ENCODE peak calls at places on chromosomes 1 and 21, in four cellular contexts. P is IMR-90, L is right atrium auricular region, W is A673. Q is an unnamed sample.

GRCh38 chr1:230067441-230067870 is 418 bp downstream of the GALNT2 start:
- DNase-seq in W (peak), P (no peak), L (no peak), Q (peak)

GRCh38 chr1:54249798-54250497 is 50.0 kb downstream of the MRPL37 start:
- DNase-seq in W (peak), L (no peak), P (peak), Q (peak)

GRCh38 chr1:38584408-38585037 is 275.0 kb downstream of the RRAGC start:
- DNase-seq in P (no peak), L (no peak), W (peak), Q (no peak)

GRCh38 chr21:14900058-14900457 is 164.7 kb downstream of the NRIP1 start:
- DNase-seq in W (no peak), P (peak), L (no peak), Q (peak)

GRCh38 chr1:154846921-154847442 is 23.1 kb downstream of the KCNN3 start:
- DNase-seq in W (no peak), P (no peak), L (no peak), Q (no peak)

GRCh38 chr1:62384276-62385005 is 52.4 kb upstream of the USP1 start:
- DNase-seq in W (peak), L (no peak), P (peak), Q (peak)

GRCh38 chr1:226575436-226576390 is 27.1 kb downstream of the STUM start:
- DNase-seq in P (no peak), L (no peak), W (no peak), Q (no peak)

GRCh38 chr1:214493126-214493796 is 58.1 kb downstream of the PTPN14 start:
- DNase-seq in L (no peak), W (no peak), P (peak), Q (peak)

GRCh38 chr1:56798053-56798471 is 21.1 kb downstream of the FYB2 start:
- DNase-seq in W (no peak), L (no peak), P (peak), Q (peak)

GRCh38 chr1:23957096-23957495 is 2.5 kb upstream of the PNRC2 start:
- DNase-seq in L (no peak), W (no peak), P (no peak), Q (no peak)

GRCh38 chr1:226202246-226202645 is 15.7 kb upstream of the ACBD3 start:
- DNase-seq in L (no peak), W (no peak), P (no peak), Q (no peak)

GRCh38 chr1:53244126-53244525 is 5.8 kb upstream of the MAGOH start:
- DNase-seq in L (no peak), W (no peak), P (no peak), Q (no peak)

GRCh38 chr1:7970250-7970649 is 8.7 kb downstream of the PARK7 start:
- DNase-seq in W (no peak), P (no peak), L (no peak), Q (no peak)

GRCh38 chr21:33762798-33763572 is 120.7 kb downstream of the ITSN1 start:
- DNase-seq in L (no peak), W (no peak), P (peak), Q (peak)

GRCh38 chr21:41777934-41778815 is 11.3 kb upstream of the RIPK4 start:
- DNase-seq in W (peak), L (peak), P (peak), Q (peak)

GRCh38 chr1:65151641-65152040 is 3.6 kb downstream of the AK4 start:
- DNase-seq in P (no peak), L (no peak), W (no peak), Q (no peak)

GRCh38 chr1:54499097-54500029 is 48.7 kb upstream of the ACOT11 start:
- DNase-seq in W (peak), P (peak), L (no peak), Q (peak)

GRCh38 chr1:245277276-245277675 is 122.5 kb downstream of the KIF26B start:
- DNase-seq in L (no peak), W (no peak), P (no peak), Q (no peak)

DNA sequence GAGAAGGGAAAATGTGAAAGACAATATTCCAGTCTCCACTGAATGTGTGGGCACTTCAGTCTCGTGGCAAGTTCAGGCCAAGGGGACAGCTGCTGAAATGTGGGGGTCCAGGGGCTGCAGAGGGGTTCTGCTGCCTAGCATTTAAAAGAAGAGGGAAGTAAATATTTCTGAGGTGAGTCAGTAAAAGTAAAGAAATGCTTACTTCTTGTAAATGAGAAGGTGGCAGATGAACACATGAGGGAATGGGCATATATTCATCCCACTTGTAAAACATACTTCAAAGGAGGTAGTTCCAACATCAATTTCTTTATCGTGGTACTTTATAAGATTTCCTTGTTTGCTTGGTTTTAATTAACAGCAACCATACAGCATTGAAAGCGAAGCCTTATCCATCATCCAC is 63.1 kb upstream of the HIVEP3 start:
- DNase-seq in W (no peak), P (no peak), L (no peak), Q (no peak)
- H3K4me3 ChIP-seq in W (no peak), P (no peak), L (no peak), Q (no peak)

GRCh38 chr1:9842781-9843575 is 19.2 kb upstream of the CLSTN1 start:
- DNase-seq in P (no peak), L (no peak), W (peak), Q (peak)
- TF ChIP-seq CTCF in P (no peak), L (no peak), W (peak), Q (no peak)

GRCh38 chr1:25433389-25434186 is 2.9 kb downstream of the MACO1 start:
- DNase-seq in L (no peak), W (no peak), P (no peak), Q (peak)

GRCh38 chr1:25431495-25432363 is 1.0 kb downstream of the MACO1 start:
- DNase-seq in P (no peak), W (peak), L (no peak), Q (peak)

GRCh38 chr1:25432364-25432719 is 1.6 kb downstream of the MACO1 start:
- DNase-seq in L (no peak), P (no peak), W (no peak), Q (no peak)

GRCh38 chr1:25430666-25431494 is at the start of gene MACO1:
- DNase-seq in L (peak), P (peak), W (peak), Q (peak)

DNA sequence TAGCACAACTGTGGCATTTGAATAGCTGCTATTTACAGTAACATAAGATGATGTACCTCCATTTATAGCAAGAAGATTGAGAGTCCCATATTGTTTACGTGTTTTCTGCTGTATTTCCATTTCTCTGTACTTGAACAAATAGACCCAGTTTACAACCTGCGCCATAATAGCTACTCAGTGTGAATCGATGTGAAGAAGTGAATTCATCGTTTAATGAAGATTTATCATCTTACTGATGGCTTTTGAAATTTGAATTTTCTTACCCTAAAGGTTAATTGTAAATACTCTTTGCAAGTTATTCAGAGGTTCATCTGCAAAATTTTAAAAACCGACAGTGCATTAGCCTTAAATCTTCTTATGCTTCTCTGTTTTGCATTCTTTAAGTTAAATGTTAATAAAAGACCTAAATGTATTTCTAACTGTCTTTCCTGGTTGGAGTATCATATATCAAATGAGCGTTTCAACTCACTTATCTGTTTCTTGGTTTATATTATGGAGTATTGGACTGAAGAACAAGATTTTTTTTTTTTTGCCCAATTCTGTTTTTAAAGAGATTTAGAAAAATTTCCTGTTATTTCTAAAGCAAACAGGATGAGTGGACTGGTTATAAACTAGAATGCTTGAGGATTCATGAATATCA is 2.2 kb downstream of the MACO1 start:
- DNase-seq in P (no peak), W (no peak), L (no peak), Q (no peak)
- H3K4me3 ChIP-seq in P (no peak), W (no peak), L (no peak), Q (no peak)

GRCh38 chr1:11525516-11525915 is 46.6 kb downstream of the DISP3 start:
- DNase-seq in P (no peak), L (no peak), W (no peak), Q (no peak)

GRCh38 chr1:11524465-11525150 is 45.7 kb downstream of the DISP3 start:
- DNase-seq in W (no peak), P (no peak), L (no peak), Q (no peak)

GRCh38 chr1:11523746-11524464 is 45.0 kb downstream of the DISP3 start:
- DNase-seq in W (no peak), P (no peak), L (no peak), Q (no peak)

GRCh38 chr1:11526071-11526895 is 47.3 kb downstream of the DISP3 start:
- DNase-seq in L (no peak), P (no peak), W (no peak), Q (no peak)

GRCh38 chr1:11525151-11525505 is 46.2 kb downstream of the DISP3 start:
- DNase-seq in P (no peak), W (no peak), L (no peak), Q (no peak)
- TF ChIP-seq CTCF in P (no peak), W (no peak), L (no peak), Q (no peak)

DNA sequence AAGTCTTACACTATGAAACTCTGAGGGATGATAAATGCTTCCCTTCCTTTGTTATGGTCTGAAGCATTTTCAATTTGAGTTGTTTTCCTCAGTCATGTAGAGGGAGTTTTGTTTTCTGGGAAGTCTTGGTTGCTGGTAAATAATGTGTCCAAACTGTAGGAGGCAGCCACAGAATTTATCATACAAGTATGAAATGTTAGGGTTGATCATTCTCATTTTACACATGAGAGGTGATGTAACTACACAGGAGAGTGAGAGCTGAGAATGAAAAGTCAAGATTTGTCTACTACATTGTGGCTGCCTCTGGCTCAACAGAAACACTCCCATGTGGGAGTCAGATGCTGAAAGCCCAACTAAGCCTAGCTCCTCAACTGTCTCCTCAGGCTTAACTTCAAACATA is 182.5 kb upstream of the SGIP1 start:
- DNase-seq in W (no peak), L (no peak), P (peak), Q (peak)
- H3K4me3 ChIP-seq in W (no peak), L (no peak), P (no peak), Q (no peak)

GRCh38 chr1:109548321-109549267 is at the start of gene GNAI3:
- DNase-seq in P (peak), W (peak), L (peak), Q (peak)
- TF ChIP-seq CTCF in P (no peak), W (no peak), L (no peak), Q (no peak)

GRCh38 chr1:34929853-34930701 is 627 bp upstream of the DLGAP3 start:
- DNase-seq in L (no peak), W (no peak), P (no peak), Q (no peak)
- H3K4me3 ChIP-seq in L (peak), W (peak), P (peak), Q (peak)

GRCh38 chr1:45687014-45687752 is 798 bp upstream of the TMEM69 start:
- DNase-seq in W (peak), P (peak), L (peak), Q (peak)

GRCh38 chr1:45684402-45684801 is 1.9 kb downstream of the GPBP1L1 start:
- DNase-seq in P (no peak), W (no peak), L (no peak), Q (no peak)

GRCh38 chr1:45686081-45687013 is at the start of gene GPBP1L1:
- DNase-seq in P (peak), W (peak), L (peak), Q (peak)

GRCh38 chr1:45685308-45686080 is 839 bp downstream of the GPBP1L1 start:
- DNase-seq in W (peak), L (no peak), P (peak), Q (no peak)

DNA sequence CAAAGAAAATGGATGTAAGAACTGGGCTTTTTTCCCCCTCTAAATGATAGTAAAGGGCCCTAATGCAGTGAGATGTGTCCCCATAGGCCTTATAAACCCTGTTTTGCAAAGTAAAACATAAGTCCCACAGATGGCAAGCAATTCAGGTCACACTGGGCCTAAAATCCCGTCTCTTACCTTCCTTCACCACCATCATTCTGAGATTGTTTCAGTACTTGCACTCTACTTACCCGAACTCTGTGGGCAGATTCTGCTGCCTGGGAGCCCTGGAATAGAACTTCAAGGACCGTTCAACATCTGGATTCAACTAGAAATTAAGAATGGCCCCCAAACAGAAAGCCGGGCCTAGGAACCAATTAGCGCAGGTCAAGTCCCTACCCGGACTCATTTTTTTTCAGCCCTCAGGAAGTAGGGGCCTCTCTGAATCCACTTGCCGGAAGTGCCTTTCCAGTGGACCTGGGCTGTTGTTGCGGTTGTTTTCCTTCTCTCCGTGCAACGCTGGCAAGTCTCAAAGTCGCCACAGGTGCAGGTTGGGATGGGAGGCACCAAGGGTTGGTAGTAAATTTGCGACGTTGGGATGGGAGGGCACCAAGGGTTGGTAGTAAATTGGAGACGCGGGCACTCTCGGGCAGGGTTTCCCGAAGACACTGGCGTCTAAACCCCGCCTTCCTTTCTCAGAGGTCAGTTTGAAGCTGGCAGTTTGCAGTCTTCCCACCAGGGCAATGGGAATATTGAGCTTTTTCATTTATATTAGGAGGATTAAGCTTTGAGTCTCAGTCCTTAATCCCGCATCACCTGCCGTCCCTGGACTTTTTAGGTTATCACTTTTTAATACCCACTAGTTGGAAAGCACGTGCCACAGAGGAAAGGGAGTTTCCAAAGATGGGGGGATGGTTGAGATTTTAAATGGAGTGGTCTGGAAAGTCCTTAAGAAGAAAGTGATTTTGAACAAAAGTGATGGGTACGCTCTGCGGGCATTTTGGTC is at the start of gene TMEM69:
- DNase-seq in P (peak), W (peak), L (peak), Q (peak)
- TF ChIP-seq CTCF in P (peak), W (no peak), L (no peak), Q (peak)

GRCh38 chr1:6822530-6823359 is 37.5 kb downstream of the CAMTA1 start:
- DNase-seq in L (no peak), P (no peak), W (peak), Q (no peak)
- H3K4me3 ChIP-seq in L (no peak), P (no peak), W (peak), Q (no peak)

Q was measured in cardiac fibroblast.